ENCODE peak calls at places on chromosome 16, in six cellular contexts. Z, X, N, T, C and G are unnamed samples.
A peak's percentile ranks its signal among the peaks of the same experiment; 100 is the strongest.

GRCh38 chr16:67951485-67951884 is 7.6 kb upstream of the LCAT start:
- DNase-seq in Z (no peak), X (no peak), N (no peak), T (no peak), C (no peak), G (no peak)

GRCh38 chr16:13957197-13958078 is 37.5 kb downstream of the ERCC4 start:
- DNase-seq in Z (peak; percentile 11), X (peak; percentile 98), N (peak; percentile 86), T (no peak), C (peak; percentile 99), G (peak; percentile 52)

GRCh38 chr16:35732046-35732810 is 2272.8 kb downstream of the TP53TG3F start:
- DNase-seq in Z (no peak), X (no peak), N (no peak), T (no peak), C (no peak), G (no peak)

GRCh38 chr16:49112754-49113153 is 168.9 kb downstream of the CBLN1 start:
- DNase-seq in Z (no peak), X (no peak), N (no peak), T (no peak), C (no peak), G (no peak)

GRCh38 chr16:324451-325334 is 27.8 kb downstream of the AXIN1 start:
- DNase-seq in Z (no peak), X (no peak), N (no peak), T (peak; percentile 49), C (no peak), G (no peak)

GRCh38 chr16:870856-871561 is 70.5 kb upstream of the GNG13 start:
- DNase-seq in Z (no peak), X (no peak), N (no peak), T (no peak), C (no peak), G (peak; percentile 12)

GRCh38 chr16:54647731-54648221 is 282.9 kb upstream of the IRX5 start:
- DNase-seq in Z (no peak), X (no peak), N (no peak), T (no peak), C (peak; percentile 72), G (no peak)

GRCh38 chr16:25064967-25065366 is 46.6 kb upstream of the LCMT1 start:
- DNase-seq in Z (no peak), X (no peak), N (no peak), T (no peak), C (no peak), G (no peak)

GRCh38 chr16:53620476-53620875 is 83.2 kb downstream of the RPGRIP1L start:
- DNase-seq in Z (no peak), X (no peak), N (no peak), T (no peak), C (no peak), G (no peak)

GRCh38 chr16:86430814-86431213 is 79.5 kb upstream of the FOXF1 start:
- DNase-seq in Z (no peak), X (no peak), N (no peak), T (no peak), C (no peak), G (no peak)

GRCh38 chr16:26905336-26905735 is 161.4 kb upstream of the C16orf82 start:
- DNase-seq in Z (no peak), X (peak; percentile 82), N (no peak), T (no peak), C (peak; percentile 43), G (no peak)

GRCh38 chr16:85270365-85270764 is 158.1 kb upstream of the CIBAR2 start:
- DNase-seq in Z (no peak), X (no peak), N (no peak), T (no peak), C (no peak), G (no peak)

GRCh38 chr16:88434353-88434690 is 18.8 kb upstream of the ZFPM1 start:
- DNase-seq in Z (no peak), X (no peak), N (no peak), T (no peak), C (no peak), G (no peak)

GRCh38 chr16:72372646-72373045 is 200.7 kb upstream of the PMFBP1 start:
- DNase-seq in Z (no peak), X (no peak), N (no peak), T (no peak), C (no peak), G (no peak)

GRCh38 chr16:67641779-67642708 is 2.9 kb upstream of the CARMIL2 start:
- DNase-seq in Z (no peak), X (peak; percentile 33), N (no peak), T (no peak), C (peak; percentile 26), G (no peak)

GRCh38 chr16:85259115-85259830 is 147.0 kb upstream of the CIBAR2 start:
- DNase-seq in Z (no peak), X (no peak), N (no peak), T (no peak), C (no peak), G (no peak)

GRCh38 chr16:69443809-69444611 is 19.6 kb downstream of the CYB5B start:
- DNase-seq in Z (no peak), X (peak; percentile 66), N (no peak), T (no peak), C (peak; percentile 60), G (no peak)

GRCh38 chr16:68406458-68407041 is 41.8 kb downstream of the SMPD3 start:
- DNase-seq in Z (no peak), X (peak; percentile 4), N (no peak), T (no peak), C (no peak), G (no peak)

GRCh38 chr16:85178596-85178995 is 66.3 kb upstream of the CIBAR2 start:
- DNase-seq in Z (no peak), X (no peak), N (no peak), T (no peak), C (no peak), G (no peak)

GRCh38 chr16:52825882-52826281 is 226.8 kb downstream of the CHD9NB start:
- DNase-seq in Z (no peak), X (no peak), N (no peak), T (no peak), C (no peak), G (no peak)

DNA sequence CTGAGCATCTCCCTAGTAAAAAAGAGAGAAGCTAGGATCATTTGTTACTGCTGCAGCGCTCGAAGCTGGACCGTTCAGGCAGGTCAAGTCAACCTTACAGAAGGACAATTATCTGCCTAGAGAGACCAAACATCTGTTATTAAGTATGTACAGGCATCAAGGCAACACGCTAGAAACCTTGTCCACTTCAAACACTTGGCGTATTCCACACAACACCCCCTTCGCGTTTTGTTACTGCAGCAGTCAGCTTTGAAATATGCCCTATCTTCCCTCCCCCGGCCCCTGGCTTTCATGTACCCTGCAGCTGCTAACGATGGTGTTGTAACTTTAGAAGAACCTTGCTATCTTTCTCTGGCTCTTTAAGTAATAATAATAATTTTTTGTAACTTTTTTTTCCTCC is 94.2 kb upstream of the SALL1 start:
- DNase-seq in Z (peak; percentile 26), X (no peak), N (no peak), T (no peak), C (no peak), G (no peak)
- TF ChIP-seq CTCF in Z (no peak), X (no peak), N (no peak), T (no peak), C (no peak), G (no peak)

DNA sequence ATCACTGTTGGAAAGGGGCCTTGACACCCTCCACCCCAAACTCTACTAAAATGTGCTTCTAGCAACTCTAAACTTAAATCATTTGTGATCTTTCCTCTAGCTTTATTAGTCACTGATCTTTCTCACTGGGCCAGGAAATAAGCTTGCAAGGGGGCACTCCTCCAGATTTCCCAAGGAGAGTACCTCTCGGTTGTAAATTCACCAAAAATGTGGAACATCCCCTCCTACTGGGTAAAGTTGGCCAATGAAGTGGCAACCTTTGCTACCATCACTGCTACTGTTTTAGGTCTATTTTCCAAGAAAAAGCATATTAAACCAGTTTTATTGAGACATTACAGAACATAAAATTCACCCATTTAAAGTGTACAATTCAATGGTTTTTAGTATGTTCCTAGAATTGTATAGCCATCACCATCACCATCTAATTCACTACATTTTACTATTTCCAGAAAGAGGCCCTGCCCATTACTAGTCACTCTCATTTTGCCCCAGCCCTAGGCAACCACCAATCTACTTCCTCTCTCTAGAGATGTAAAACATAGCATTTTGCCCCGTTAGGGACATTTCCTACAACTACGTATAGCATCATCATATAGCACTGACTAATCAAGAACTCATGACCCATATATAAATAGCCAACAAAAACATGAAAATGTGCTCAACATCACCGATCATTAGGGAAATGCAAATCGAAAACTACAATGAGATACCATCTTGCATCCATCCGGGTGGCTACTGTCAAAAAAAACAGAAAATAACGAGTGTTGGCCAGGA is 44.6 kb upstream of the ADCY9 start:
- DNase-seq in Z (no peak), X (no peak), N (no peak), T (no peak), C (peak; percentile 69), G (no peak)
- TF ChIP-seq CTCF in Z (no peak), X (no peak), N (no peak), T (no peak), C (peak; percentile 42), G (no peak)

GRCh38 chr16:64656471-64656870 is 465.4 kb downstream of the CDH11 start:
- DNase-seq in Z (no peak), X (peak; percentile 24), N (no peak), T (no peak), C (no peak), G (no peak)

GRCh38 chr16:64648282-64648681 is 473.6 kb downstream of the CDH11 start:
- DNase-seq in Z (no peak), X (no peak), N (no peak), T (no peak), C (no peak), G (no peak)

GRCh38 chr16:64657316-64658011 is 464.4 kb downstream of the CDH11 start:
- DNase-seq in Z (no peak), X (peak; percentile 71), N (no peak), T (no peak), C (peak; percentile 15), G (no peak)

GRCh38 chr16:64659863-64660262 is 462.0 kb downstream of the CDH11 start:
- DNase-seq in Z (no peak), X (no peak), N (no peak), T (no peak), C (no peak), G (no peak)

DNA sequence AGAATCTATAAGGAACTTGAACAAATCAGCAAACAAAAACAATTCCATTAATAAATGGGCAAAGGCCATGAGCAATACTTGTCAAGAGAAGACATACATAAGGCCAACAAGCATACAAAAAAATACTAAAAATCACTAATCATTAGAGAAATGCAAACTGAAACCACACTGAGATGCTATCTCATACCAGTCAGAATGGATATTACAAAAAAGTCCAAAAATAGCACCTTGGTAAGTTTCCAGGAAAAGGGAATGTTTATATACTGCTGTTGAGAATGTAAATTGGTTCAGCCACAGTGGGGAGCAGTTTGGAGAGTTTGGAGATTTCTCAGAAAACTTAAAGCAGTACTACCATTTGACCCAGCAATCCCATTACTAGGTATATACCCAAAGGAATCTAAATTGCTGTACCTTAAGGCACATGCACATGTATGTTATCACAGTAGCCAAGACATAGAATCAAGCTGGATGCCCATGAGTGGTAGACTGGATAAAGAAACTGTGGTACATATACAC is 467.7 kb downstream of the CDH11 start:
- DNase-seq in Z (no peak), X (peak; percentile 74), N (no peak), T (no peak), C (peak; percentile 8), G (no peak)
- TF ChIP-seq CTCF in Z (no peak), X (no peak), N (no peak), T (no peak), C (no peak), G (no peak)

DNA sequence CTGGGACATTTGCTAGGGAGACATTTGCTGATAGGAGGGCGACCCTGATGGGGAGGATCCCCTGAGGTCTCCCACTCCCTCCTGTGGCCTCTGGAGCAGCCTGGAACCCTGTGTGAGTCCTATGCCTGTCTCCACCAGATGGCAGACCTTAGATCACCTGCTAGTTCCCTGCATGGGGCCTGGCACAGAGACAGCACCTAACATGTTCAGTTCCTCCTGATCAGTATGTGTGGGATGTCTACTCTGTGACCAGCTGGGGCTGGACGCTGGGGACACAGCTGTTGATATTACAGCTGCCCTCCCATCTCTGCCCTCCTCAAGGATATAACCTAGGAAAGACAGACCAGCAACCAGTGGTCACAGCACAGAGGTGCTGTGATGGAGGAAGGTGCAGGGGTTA is 1.1 kb upstream of the ADCY7 start:
- DNase-seq in Z (no peak), X (peak; percentile 13), N (no peak), T (no peak), C (no peak), G (no peak)
- TF ChIP-seq CTCF in Z (no peak), X (peak; percentile 38), N (no peak), T (no peak), C (no peak), G (no peak)